ENCODE peak calls at places on chromosomes 12 and 14, in five cellular contexts. U is heart left ventricle; T is cardiac fibroblast; N is CD8-positive, alpha-beta T cell; A is heart right ventricle. Q is an unnamed sample.

GRCh38 chr12:129413295-129413694 is 490.5 kb downstream of the TMEM132D start:
- DNase-seq in N (no peak), U (no peak), T (no peak), A (no peak), Q (no peak)

GRCh38 chr14:22794533-22794932 is 20.7 kb downstream of the SLC7A7 start:
- DNase-seq in T (no peak), U (no peak), A (no peak), N (no peak), Q (peak; percentile 87)

GRCh38 chr12:47812797-47813490 is 6.8 kb downstream of the HDAC7 start:
- DNase-seq in A (peak; percentile 90), U (peak; percentile 92), N (peak; percentile 90), T (peak; percentile 82), Q (peak; percentile 88)

GRCh38 chr12:20696181-20696580 is 1.0 kb downstream of the SLCO1C1 start:
- DNase-seq in N (no peak), U (peak; percentile 50), T (peak; percentile 13), A (peak; percentile 57), Q (no peak)

GRCh38 chr14:59377991-59378720 is 87.0 kb downstream of the GPR135 start:
- DNase-seq in A (no peak), T (no peak), U (no peak), N (no peak), Q (no peak)

GRCh38 chr14:64673748-64674147 is 30.5 kb upstream of the PLEKHG3 start:
- DNase-seq in N (peak; percentile 34), T (no peak), U (no peak), A (no peak), Q (no peak)

GRCh38 chr12:101743242-101743641 is 4.0 kb upstream of the SYCP3 start:
- DNase-seq in N (no peak), A (no peak), U (no peak), T (no peak), Q (no peak)

GRCh38 chr12:19491863-19492262 is 52.6 kb downstream of the AEBP2 start:
- DNase-seq in U (no peak), T (no peak), A (no peak), N (no peak), Q (no peak)

GRCh38 chr12:14656846-14657245 is 39.6 kb downstream of the GUCY2C start:
- DNase-seq in N (no peak), A (no peak), T (no peak), U (no peak), Q (no peak)

GRCh38 chr12:101826766-101827368 is 3.9 kb downstream of the GNPTAB start:
- DNase-seq in A (no peak), U (no peak), T (no peak), N (no peak), Q (no peak)

GRCh38 chr12:1922075-1922709 is 3.7 kb upstream of the CACNA2D4 start:
- DNase-seq in U (no peak), T (no peak), N (no peak), A (no peak), Q (no peak)

GRCh38 chr12:15966426-15966825 is 55.3 kb downstream of the DERA start:
- DNase-seq in A (no peak), T (peak; percentile 71), N (no peak), U (no peak), Q (no peak)

GRCh38 chr12:112841891-112842290 is 50.3 kb downstream of the RPH3A start:
- DNase-seq in U (no peak), A (no peak), N (no peak), T (peak; percentile 33), Q (no peak)

GRCh38 chr12:42097971-42098370 is 46.7 kb downstream of the GXYLT1 start:
- DNase-seq in U (no peak), N (no peak), A (no peak), T (peak; percentile 32), Q (peak; percentile 36)

GRCh38 chr12:97764700-97765099 is 302.1 kb downstream of the RMST start:
- DNase-seq in T (no peak), N (no peak), U (no peak), A (no peak), Q (no peak)

GRCh38 chr12:104456417-104456949 is at the start of gene CHST11:
- DNase-seq in A (peak; percentile 87), T (peak; percentile 88), N (peak; percentile 74), U (peak; percentile 89), Q (no peak)

GRCh38 chr12:105523164-105524057 is 192.9 kb downstream of the C12orf75 start:
- DNase-seq in T (peak; percentile 91), U (peak; percentile 83), N (no peak), A (peak; percentile 80), Q (no peak)

GRCh38 chr14:106657460-106657859 is 1131.1 kb downstream of the TMEM121 start:
- DNase-seq in T (no peak), U (no peak), A (no peak), N (peak; percentile 74), Q (no peak)

GRCh38 chr14:95258754-95259593 is 60.7 kb downstream of the CLMN start:
- DNase-seq in T (peak; percentile 45), A (no peak), N (no peak), U (peak; percentile 35), Q (no peak)

GRCh38 chr12:108112815-108113556 is 16.1 kb upstream of the WSCD2 start:
- DNase-seq in T (no peak), U (no peak), N (no peak), A (no peak), Q (no peak)

GRCh38 chr12:77968571-77968970 is 137.9 kb downstream of the NAV3 start:
- DNase-seq in A (no peak), N (no peak), T (no peak), U (no peak), Q (no peak)

GRCh38 chr12:47207005-47207717 is 127.4 kb upstream of the AMIGO2 start:
- DNase-seq in T (no peak), U (no peak), N (no peak), A (no peak), Q (no peak)

GRCh38 chr12:18853570-18854366 is 115.8 kb downstream of the CAPZA3 start:
- DNase-seq in A (no peak), T (no peak), U (no peak), N (no peak), Q (no peak)

GRCh38 chr14:63205281-63205575 is 985 bp downstream of the RHOJ start:
- DNase-seq in T (no peak), U (no peak), N (no peak), A (no peak), Q (no peak)

GRCh38 chr12:15151141-15152091 is 69.8 kb downstream of the RERG start:
- DNase-seq in A (no peak), N (no peak), U (peak; percentile 20), T (peak; percentile 62), Q (no peak)

GRCh38 chr14:35197015-35197414 is 74.7 kb downstream of the PRORP start:
- DNase-seq in N (no peak), U (no peak), T (peak; percentile 52), A (no peak), Q (no peak)

GRCh38 chr12:81207173-81207572 is 129.3 kb downstream of the ACSS3 start:
- DNase-seq in N (no peak), A (no peak), U (no peak), T (no peak), Q (no peak)

GRCh38 chr12:107571492-107571891 is 114.1 kb upstream of the PWP1 start:
- DNase-seq in N (no peak), A (no peak), U (no peak), T (no peak), Q (no peak)

GRCh38 chr14:65966188-65966587 is 520.0 kb upstream of the CCDC196 start:
- DNase-seq in T (no peak), U (no peak), A (no peak), N (no peak), Q (no peak)
- TF ChIP-seq CTCF in T (no peak), U (no peak), A (no peak), N (no peak), Q (peak; percentile 28)

GRCh38 chr12:6871052-6871957 is 1.8 kb downstream of the SPSB2 start:
- DNase-seq in T (peak; percentile 42), A (no peak), N (no peak), U (no peak), Q (no peak)
- H3K4me3 ChIP-seq in T (peak overlapping the region; percentile 78), A (peak overlapping the region; percentile 74), N (peak overlapping the region; percentile 99), U (peak overlapping the region; percentile 49), Q (peak overlapping the region; percentile 72)

GRCh38 chr12:131755305-131756113 is 44.6 kb downstream of the SFSWAP start:
- DNase-seq in N (peak; percentile 22), U (no peak), A (no peak), T (peak; percentile 29), Q (no peak)
- TF ChIP-seq CTCF in N (peak; percentile 26), U (no peak), A (no peak), T (peak; percentile 38), Q (peak; percentile 44)

GRCh38 chr12:26195641-26196423 is 459 bp downstream of the SSPN start:
- DNase-seq in T (peak; percentile 54), A (peak; percentile 47), N (no peak), U (peak; percentile 62), Q (no peak)
- H3K4me3 ChIP-seq in T (peak overlapping the region; percentile 49), A (peak overlapping the region; percentile 67), N (no peak overlapping the region), U (peak overlapping the region; percentile 48), Q (peak overlapping the region; percentile 44)

GRCh38 chr14:103448097-103448496 is 62.9 kb downstream of the MARK3 start:
- DNase-seq in A (no peak), N (no peak), U (no peak), T (peak; percentile 18), Q (no peak)
- TF ChIP-seq CTCF in A (no peak), N (no peak), U (no peak), T (no peak), Q (no peak)

GRCh38 chr14:75881986-75882385 is 99.8 kb downstream of the TGFB3 start:
- DNase-seq in N (no peak), T (peak; percentile 33), A (no peak), U (no peak), Q (no peak)
- H3K4me3 ChIP-seq in N (no peak overlapping the region), T (no peak overlapping the region), A (no peak overlapping the region), U (no peak overlapping the region), Q (no peak overlapping the region)

GRCh38 chr12:57418255-57418654 is 12.6 kb downstream of the R3HDM2 start:
- DNase-seq in T (no peak), N (no peak), U (no peak), A (peak; percentile 21), Q (no peak)
- TF ChIP-seq CTCF in T (no peak), N (no peak), U (no peak), A (no peak), Q (no peak)

GRCh38 chr14:24681056-24681455 is 47.1 kb upstream of the GZMB start:
- DNase-seq in U (no peak), A (no peak), N (no peak), T (no peak), Q (no peak)

GRCh38 chr14:24677956-24678355 is 44.0 kb upstream of the GZMB start:
- DNase-seq in U (no peak), A (no peak), T (no peak), N (no peak), Q (no peak)

GRCh38 chr14:24679248-24680085 is 45.5 kb upstream of the GZMB start:
- DNase-seq in N (no peak), T (no peak), U (no peak), A (no peak), Q (no peak)

GRCh38 chr14:24680516-24680915 is 46.5 kb upstream of the GZMB start:
- DNase-seq in T (no peak), U (no peak), A (no peak), N (no peak), Q (no peak)

DNA sequence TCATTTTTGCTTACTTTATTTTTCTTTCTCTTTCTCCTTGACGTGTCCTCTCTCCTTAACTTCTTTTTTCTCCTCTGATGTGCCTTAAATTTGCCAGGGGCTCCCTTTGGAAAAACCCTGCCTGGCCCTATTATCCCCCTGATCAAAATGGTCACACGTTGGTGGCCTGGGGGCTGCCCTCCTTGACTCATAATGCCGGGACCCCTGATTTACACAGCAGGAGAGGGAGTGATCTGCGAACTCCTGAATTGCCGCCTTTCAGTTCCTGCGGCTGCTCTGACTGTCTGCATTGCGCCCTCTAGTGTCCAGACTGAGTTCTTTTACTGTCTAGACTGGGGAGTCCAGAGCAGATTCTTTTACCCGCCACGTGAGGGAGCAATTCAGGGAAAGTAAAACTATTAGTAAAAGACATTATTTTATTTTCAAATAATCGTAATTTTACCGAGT is 44.8 kb upstream of the GZMB start:
- DNase-seq in A (peak; percentile 33), U (peak; percentile 81), T (peak; percentile 92), N (peak; percentile 80), Q (peak; percentile 87)
- H3K4me3 ChIP-seq in A (peak overlapping the region; percentile 46), U (no peak overlapping the region), T (peak overlapping the region; percentile 37), N (peak overlapping the region; percentile 34), Q (peak overlapping the region; percentile 33)